ENCODE peak calls at places on chromosomes 1 and 21, in nine cellular contexts. D is HFF-Myc, A is foreskin fibroblast, N is tibial artery, U is A673, W is ovary, F is neural crest cell, S is stomach, J is endothelial cell. Q is an unnamed sample.

GRCh38 chr1:201149400-201149799 is 4.9 kb downstream of the TMEM9 start:
- DNase-seq in J (no peak), N (no peak), S (no peak), U (peak), W (no peak), A (peak), D (no peak), F (no peak), Q (no peak)

GRCh38 chr1:234871710-234872262 is 256.9 kb downstream of the TOMM20 start:
- DNase-seq in J (no peak), N (no peak), D (no peak), S (no peak), U (no peak), F (no peak), W (no peak), A (no peak), Q (peak)

GRCh38 chr1:153024413-153024812 is 6.6 kb upstream of the SPRR1B start:
- DNase-seq in U (no peak), F (no peak), S (no peak), D (no peak), A (no peak), N (no peak), W (no peak), J (no peak), Q (no peak)

GRCh38 chr1:188429385-188429784 is 1600.6 kb downstream of the PLA2G4A start:
- DNase-seq in D (no peak), W (no peak), N (no peak), J (no peak), U (no peak), F (no peak), A (peak), S (no peak), Q (no peak)

GRCh38 chr21:31161157-31161556 is 122.9 kb upstream of the KRTAP19-8 start:
- DNase-seq in N (no peak), U (no peak), A (peak), D (no peak), F (peak), S (no peak), W (no peak), J (no peak), Q (peak)

GRCh38 chr1:228902781-228903572 is 167.7 kb downstream of the RHOU start:
- DNase-seq in W (peak), F (no peak), N (peak), S (peak), U (peak), J (no peak), A (peak), D (peak), Q (peak)

GRCh38 chr1:101905298-101905794 is 91.4 kb downstream of the OLFM3 start:
- DNase-seq in A (no peak), D (no peak), W (no peak), N (no peak), F (no peak), U (peak), J (no peak), S (no peak), Q (no peak)

GRCh38 chr1:229127301-229127700 is 143.6 kb upstream of the RAB4A start:
- DNase-seq in J (no peak), D (no peak), N (no peak), A (no peak), S (peak), F (no peak), W (no peak), U (no peak), Q (no peak)

GRCh38 chr1:53086504-53087070 is 24.6 kb downstream of the PODN start:
- DNase-seq in D (no peak), S (no peak), J (no peak), F (no peak), A (peak), U (no peak), N (no peak), W (no peak), Q (no peak)

GRCh38 chr1:175132456-175132855 is 60.1 kb downstream of the KIAA0040 start:
- DNase-seq in A (peak), F (no peak), D (no peak), J (no peak), U (no peak), N (no peak), W (no peak), S (no peak), Q (no peak)

GRCh38 chr1:246651012-246651411 is 73.2 kb upstream of the SCCPDH start:
- DNase-seq in D (no peak), U (peak), J (no peak), A (no peak), N (no peak), F (no peak), W (no peak), S (no peak), Q (no peak)

GRCh38 chr1:78323311-78323710 is 167.5 kb upstream of the PTGFR start:
- DNase-seq in A (peak), S (no peak), D (no peak), U (no peak), W (no peak), F (no peak), J (no peak), N (no peak), Q (no peak)

GRCh38 chr1:110674337-110675059 is at the start of gene KCNA3:
- DNase-seq in N (peak), A (peak), J (peak), D (no peak), U (peak), F (peak), W (peak), S (peak), Q (no peak)

GRCh38 chr1:153626929-153627796 is at the start of gene S100A13:
- DNase-seq in F (peak), N (peak), S (peak), D (peak), J (peak), W (peak), U (peak), A (peak), Q (peak)

GRCh38 chr1:35499652-35500176 is 57.5 kb downstream of the KIAA0319L start:
- DNase-seq in W (no peak), F (no peak), N (no peak), D (no peak), J (no peak), A (no peak), S (peak), U (no peak), Q (peak)

GRCh38 chr1:96478228-96478627 is 243.4 kb upstream of the PTBP2 start:
- DNase-seq in N (no peak), F (no peak), A (no peak), S (no peak), J (no peak), D (no peak), W (no peak), U (no peak), Q (no peak)

GRCh38 chr1:219661464-219662092 is 48.7 kb upstream of the ZC3H11B start:
- DNase-seq in S (no peak), A (no peak), U (no peak), W (no peak), F (peak), J (no peak), N (no peak), D (no peak), Q (no peak)

DNA sequence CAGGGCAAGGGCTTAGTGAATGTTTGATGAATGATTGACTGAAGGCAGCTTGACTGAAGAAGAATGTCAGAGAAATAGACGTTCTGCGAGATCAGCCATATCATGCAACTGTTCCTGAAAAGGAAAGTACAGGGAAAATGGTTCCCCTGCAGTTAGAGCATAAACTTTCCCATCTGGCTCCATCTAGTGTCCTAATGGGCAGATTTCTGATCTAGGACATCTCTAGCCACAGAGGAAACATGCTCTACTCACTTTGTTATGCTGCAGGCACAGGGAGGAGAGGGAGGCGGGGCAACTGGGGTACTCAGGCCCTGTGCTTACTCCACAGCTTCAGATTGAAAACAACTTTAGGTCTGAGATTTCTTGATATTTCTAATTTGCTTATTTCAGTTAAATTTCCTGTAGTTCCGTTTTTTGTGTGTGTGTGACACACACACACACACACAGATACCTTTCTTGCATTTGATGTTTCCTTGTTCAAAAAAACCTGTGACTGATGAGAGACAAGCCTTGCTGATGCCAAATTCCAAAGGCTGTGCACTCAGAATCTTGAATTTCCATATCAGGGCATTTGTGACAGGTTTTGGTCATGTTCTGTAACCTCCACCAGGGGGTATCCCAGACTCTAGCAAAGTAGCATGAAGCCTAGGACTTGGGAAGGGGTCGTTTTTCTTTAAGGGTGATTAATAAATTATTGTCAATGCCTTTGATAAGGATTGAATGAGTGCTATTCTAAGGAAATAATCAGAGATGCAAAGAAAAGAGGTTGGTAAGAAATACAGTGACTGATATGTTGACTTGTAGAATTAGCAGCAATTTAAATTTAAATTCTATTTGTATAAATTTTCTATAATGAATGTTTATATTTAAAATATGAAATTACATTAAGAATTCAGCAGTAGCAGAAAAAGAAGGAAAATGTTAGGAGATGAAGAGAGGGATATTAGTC is 139.7 kb upstream of the BEND5 start:
- DNase-seq in N (no peak), A (peak), F (no peak), U (peak), D (peak), W (no peak), J (peak), S (no peak), Q (no peak)
- TF ChIP-seq CTCF in N (peak), A (peak), F (peak), U (peak), D (peak), W (no peak), J (peak), S (peak), Q (peak)

DNA sequence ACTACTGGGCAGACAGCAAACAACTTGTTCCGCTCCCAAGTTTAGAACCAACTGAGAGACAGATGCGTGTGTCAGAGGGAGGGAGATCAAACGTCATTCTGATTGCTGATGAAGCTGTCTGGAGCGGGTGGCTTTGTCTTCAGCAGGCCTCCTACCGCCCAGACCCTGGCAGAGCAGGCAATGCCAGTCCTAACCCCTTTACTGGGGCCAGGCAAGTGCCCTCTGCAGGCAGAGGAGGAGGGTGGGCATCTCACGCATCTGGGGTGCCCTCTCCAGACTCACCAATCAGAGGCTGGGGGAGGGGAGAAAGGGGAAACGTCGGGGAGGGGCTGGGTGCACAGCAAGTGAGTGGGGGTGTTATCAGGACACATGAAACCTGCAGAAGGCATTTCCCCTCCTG is 126.6 kb downstream of the ACTL8 start:
- DNase-seq in N (peak), U (no peak), A (peak), D (no peak), J (no peak), S (no peak), W (no peak), F (no peak), Q (no peak)
- TF ChIP-seq CTCF in N (no peak), U (no peak), A (no peak), D (no peak), J (no peak), S (no peak), W (no peak), F (no peak), Q (no peak)

DNA sequence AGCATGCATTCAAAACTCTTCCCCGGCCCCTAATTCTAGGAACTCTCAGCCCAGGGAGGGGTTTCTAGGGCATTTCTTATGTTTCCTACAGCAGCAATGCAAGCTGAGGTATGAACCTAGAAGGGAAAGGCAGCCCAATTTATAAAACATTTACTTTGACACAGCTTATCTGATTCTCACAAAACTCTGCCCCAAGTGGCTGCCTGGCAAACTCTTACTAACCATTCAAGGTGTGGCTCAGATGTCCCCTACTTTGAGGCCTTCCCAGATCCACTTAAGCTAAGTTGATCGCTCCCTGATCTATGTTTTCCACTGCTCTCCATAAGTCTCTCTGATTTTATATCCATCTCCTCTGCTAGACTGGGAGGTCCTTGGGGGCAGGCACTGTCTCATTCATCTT is 35.4 kb downstream of the AK2 start:
- DNase-seq in U (no peak), F (no peak), A (no peak), J (no peak), S (no peak), D (no peak), N (peak), W (no peak), Q (no peak)
- TF ChIP-seq CTCF in U (peak), F (peak), A (peak), J (no peak), S (no peak), D (peak), N (no peak), W (no peak), Q (peak)

DNA sequence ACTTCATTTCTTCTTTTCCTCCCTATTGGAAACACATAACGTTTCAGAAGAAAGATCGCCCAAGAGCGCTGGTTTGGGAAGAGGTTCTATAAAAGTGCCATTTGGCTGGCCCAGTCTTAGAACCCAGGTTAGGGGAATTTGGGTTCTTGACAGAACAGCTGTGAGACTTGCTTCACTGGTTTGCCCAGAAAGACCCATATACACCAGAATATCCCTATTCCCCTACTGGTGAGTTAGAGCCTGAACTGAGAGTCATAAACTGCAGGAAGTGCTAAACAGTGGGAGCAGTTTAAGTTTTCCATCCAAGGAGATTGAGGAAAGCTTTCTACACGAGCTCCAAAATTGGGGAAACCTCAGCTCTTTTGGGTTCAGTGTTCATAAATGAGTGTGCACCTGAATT is 275.2 kb downstream of the VAV3 start:
- DNase-seq in S (no peak), D (no peak), N (no peak), U (no peak), W (no peak), J (no peak), A (no peak), F (no peak), Q (no peak)
- TF ChIP-seq CTCF in S (no peak), D (no peak), N (no peak), U (no peak), W (no peak), J (no peak), A (no peak), F (peak), Q (no peak)

GRCh38 chr1:114282751-114283403 is 129.2 kb upstream of the SYT6 start:
- DNase-seq in F (peak), D (peak), S (peak), W (peak), J (peak), N (peak), U (peak), A (peak), Q (peak)
- TF ChIP-seq CTCF in F (peak), D (peak), S (peak), W (peak), J (peak), N (peak), U (peak), A (peak), Q (peak)

GRCh38 chr1:88466899-88467580 is 217.0 kb upstream of the PKN2 start:
- DNase-seq in U (no peak), N (no peak), S (no peak), J (no peak), A (no peak), W (no peak), F (no peak), D (no peak), Q (no peak)

GRCh38 chr1:88463401-88463800 is 220.7 kb upstream of the PKN2 start:
- DNase-seq in A (no peak), S (no peak), J (no peak), U (no peak), W (no peak), D (no peak), N (no peak), F (no peak), Q (no peak)

GRCh38 chr1:88457197-88457596 is 226.9 kb upstream of the PKN2 start:
- DNase-seq in U (no peak), N (no peak), A (no peak), S (no peak), J (no peak), W (no peak), D (no peak), F (no peak), Q (no peak)

DNA sequence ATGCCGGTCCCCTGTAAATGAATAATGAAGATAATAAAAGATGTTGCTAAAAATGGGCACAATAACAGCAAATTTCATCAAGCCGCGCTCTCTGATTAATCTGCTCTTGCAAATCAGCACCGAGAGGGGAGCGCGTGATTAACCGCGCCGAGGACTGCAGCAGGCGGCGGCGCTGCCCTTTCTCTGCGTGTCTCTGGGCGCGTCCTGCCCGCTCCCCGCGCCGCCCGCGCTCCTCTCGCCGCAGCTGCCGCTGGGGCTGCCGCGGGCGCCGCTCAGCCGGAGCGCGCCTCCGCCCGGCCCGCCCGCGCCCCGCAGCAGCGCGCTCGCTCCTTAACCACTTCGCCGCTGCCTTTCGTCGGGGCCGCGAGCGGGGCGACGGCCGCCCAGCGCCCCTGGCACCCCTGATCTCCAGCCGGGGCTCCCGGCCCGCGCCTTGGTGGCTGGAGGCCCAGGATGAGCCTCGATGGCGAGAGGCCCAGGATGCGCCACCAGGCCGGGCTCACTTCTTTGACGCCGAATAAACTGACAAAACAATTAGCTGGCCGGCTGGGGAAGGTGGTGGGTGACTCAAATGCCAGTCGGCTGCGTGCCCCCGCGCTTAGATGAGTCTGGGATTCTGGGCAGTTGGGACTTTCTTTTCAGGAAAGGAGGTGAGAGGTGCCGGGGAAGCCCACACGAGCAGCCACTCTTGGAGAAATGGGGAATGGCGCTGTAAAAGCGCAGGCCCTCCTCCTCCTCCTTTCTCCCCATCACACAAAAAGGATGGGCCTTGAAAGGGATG is 221.4 kb upstream of the PKN2 start:
- DNase-seq in A (peak), J (peak), D (no peak), W (peak), F (peak), U (peak), N (no peak), S (no peak), Q (no peak)
- TF ChIP-seq CTCF in A (no peak), J (no peak), D (no peak), W (no peak), F (no peak), U (no peak), N (no peak), S (no peak), Q (no peak)

GRCh38 chr1:29956343-29957030 is 720.2 kb downstream of the PTPRU start:
- DNase-seq in J (no peak), U (no peak), N (peak), F (no peak), W (no peak), A (no peak), D (no peak), S (no peak), Q (no peak)
- TF ChIP-seq CTCF in J (no peak), U (no peak), N (no peak), F (no peak), W (no peak), A (no peak), D (no peak), S (no peak), Q (no peak)

DNA sequence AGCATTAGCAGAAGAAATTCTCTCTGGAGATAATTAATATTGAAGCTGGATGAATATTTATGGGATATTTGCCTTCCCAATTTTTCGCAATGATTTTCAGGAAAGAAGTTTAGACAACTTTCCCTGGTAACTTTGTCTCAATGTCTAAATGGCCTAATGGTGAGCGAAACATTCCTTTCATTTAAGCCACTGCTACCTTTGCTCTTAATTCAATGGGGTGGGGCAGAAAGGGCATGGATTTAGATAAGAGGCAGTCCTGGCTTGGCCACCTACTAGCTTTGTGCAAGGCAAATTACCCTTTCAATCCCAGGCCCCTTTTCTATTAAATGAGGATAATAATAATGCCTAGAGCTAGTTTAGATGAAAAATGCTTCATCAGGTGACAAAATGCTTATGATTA is 27.1 kb upstream of the LYST start:
- DNase-seq in D (no peak), A (no peak), F (no peak), S (no peak), N (no peak), J (no peak), W (no peak), U (no peak), Q (no peak)
- TF ChIP-seq CTCF in D (no peak), A (no peak), F (no peak), S (no peak), N (no peak), J (no peak), W (no peak), U (no peak), Q (no peak)

DNA sequence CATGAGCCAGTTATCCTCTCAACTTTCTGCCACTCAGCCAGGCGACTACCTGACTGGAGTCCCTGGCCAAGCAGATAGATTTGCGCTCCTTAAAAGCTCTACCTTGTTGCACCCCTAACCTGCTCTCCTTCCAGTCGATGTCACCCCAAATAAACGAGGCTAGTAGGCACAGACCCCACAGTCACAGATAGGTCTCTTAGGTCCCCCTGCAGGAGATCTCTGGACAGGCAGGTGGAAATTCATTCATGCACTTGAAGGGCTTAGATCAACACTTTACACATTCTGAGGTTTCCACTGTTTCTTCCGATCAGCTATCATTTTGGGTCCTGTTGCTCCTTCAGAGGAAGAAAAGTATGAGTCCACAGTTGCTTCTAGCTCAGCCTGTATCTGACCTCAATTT is 272.6 kb upstream of the FMN2 start:
- DNase-seq in F (no peak), A (no peak), J (no peak), S (no peak), W (no peak), N (no peak), U (no peak), D (no peak), Q (no peak)
- TF ChIP-seq CTCF in F (peak), A (no peak), J (peak), S (no peak), W (no peak), N (no peak), U (no peak), D (peak), Q (peak)

Q was measured in retinal pigment epithelial cell.